ENCODE peak calls at places on chromosomes 11 and 22, in ten cellular contexts. O is activated T-cell treated with anti-CD3 and anti-CD28 coated beads for 1 hour; D is NCI-H1694; U is activated effector memory CD4-positive, alpha-beta T cell treated with anti-CD3 and anti-CD28 coated beads, Interleukin-2, amount 50 U/mL, for 16 hours; E is body of pancreas; C is germinal center; M is PC-3; V is sigmoid colon; W is tibial nerve; L is stimulated activated CD8-positive, alpha-beta memory T cell treated with anti-CD3 and anti-CD28 coated beads, Interleukin-15, amount 100 ng/mL, for 24 hours. G is an unnamed sample.

GRCh38 chr11:102575016-102575415 is 44.5 kb upstream of the MMP7 start:
- DNase-seq in O (no peak), D (no peak), U (no peak), E (no peak), C (no peak), M (no peak), V (no peak), W (no peak), L (no peak), G (no peak)

GRCh38 chr22:46068908-46069481 is 81.3 kb upstream of the PPARA start:
- DNase-seq in O (no peak), D (no peak), U (peak), E (peak), C (no peak), M (peak), V (peak), W (peak), L (no peak), G (peak)

GRCh38 chr11:60905551-60906113 is 753 bp downstream of the PRPF19 start:
- DNase-seq in O (no peak), D (no peak), U (no peak), E (peak), C (no peak), M (peak), V (peak), W (no peak), L (no peak), G (no peak)

GRCh38 chr11:9916480-9916879 is 252.6 kb downstream of the SWAP70 start:
- DNase-seq in O (no peak), D (no peak), U (no peak), E (no peak), C (no peak), M (no peak), V (no peak), W (no peak), L (no peak), G (no peak)

GRCh38 chr11:127804775-127805446 is 782.4 kb downstream of the ETS1 start:
- DNase-seq in O (no peak), D (no peak), U (no peak), E (no peak), C (no peak), M (no peak), V (no peak), W (no peak), L (no peak), G (no peak)

GRCh38 chr11:47560431-47560830 is 5.0 kb upstream of the PTPMT1 start:
- DNase-seq in O (no peak), D (no peak), U (no peak), E (no peak), C (no peak), M (no peak), V (no peak), W (no peak), L (no peak), G (no peak)

GRCh38 chr11:1104411-1105182 is 29.9 kb downstream of the MUC2 start:
- DNase-seq in O (no peak), D (no peak), U (no peak), E (no peak), C (no peak), M (no peak), V (no peak), W (no peak), L (no peak), G (no peak)

GRCh38 chr11:37849731-37850130 is 1251.7 kb upstream of the RAG2 start:
- DNase-seq in O (no peak), D (no peak), U (no peak), E (no peak), C (no peak), M (no peak), V (no peak), W (no peak), L (no peak), G (no peak)

GRCh38 chr11:69603163-69603836 is 37.7 kb upstream of the CCND1 start:
- DNase-seq in O (no peak), D (no peak), U (no peak), E (no peak), C (no peak), M (no peak), V (no peak), W (no peak), L (no peak), G (no peak)